ENCODE peak calls at places on chromosome 20, in four cellular contexts. P, F, Q and G are unnamed samples.
A peak's percentile ranks its signal among the peaks of the same experiment; 100 is the strongest.

GRCh38 chr20:34215711-34216381 is 25.4 kb upstream of the ASIP start:
- DNase-seq in P (peak; percentile 68), F (peak; percentile 72), Q (peak; percentile 89), G (peak; percentile 72)

GRCh38 chr20:23640018-23640872 is 2.5 kb upstream of the CST3 start:
- DNase-seq in P (no peak), F (no peak), Q (no peak), G (no peak)

GRCh38 chr20:38369387-38369786 is 23.1 kb downstream of the LBP start:
- DNase-seq in P (no peak), F (no peak), Q (no peak), G (no peak)

GRCh38 chr20:32624687-32625345 is 39.7 kb upstream of the NOL4L start:
- DNase-seq in P (no peak), F (no peak), Q (no peak), G (no peak)

GRCh38 chr20:33105336-33105924 is 26.0 kb downstream of the BPIFB4 start:
- DNase-seq in P (no peak), F (no peak), Q (no peak), G (no peak)

GRCh38 chr20:25274891-25275812 is 27.3 kb downstream of the PYGB start:
- DNase-seq in P (no peak), F (no peak), Q (no peak), G (no peak)

GRCh38 chr20:19815553-19815991 is 57.5 kb downstream of the RIN2 start:
- DNase-seq in P (no peak), F (no peak), Q (no peak), G (no peak)

GRCh38 chr20:48684501-48685041 is 143.2 kb downstream of the PREX1 start:
- DNase-seq in P (no peak), F (no peak), Q (no peak), G (no peak)

GRCh38 chr20:58634818-58635665 is 16.0 kb upstream of the STX16 start:
- DNase-seq in P (no peak), F (no peak), Q (no peak), G (no peak)

GRCh38 chr20:48776306-48776705 is 51.5 kb downstream of the PREX1 start:
- DNase-seq in P (no peak), F (no peak), Q (no peak), G (no peak)

GRCh38 chr20:63639093-63639860 is 12.4 kb upstream of the GMEB2 start:
- DNase-seq in P (no peak), F (no peak), Q (no peak), G (no peak)

GRCh38 chr20:3739926-3740599 is 7.6 kb downstream of the HSPA12B start:
- DNase-seq in P (no peak), F (no peak), Q (no peak), G (no peak)

GRCh38 chr20:62208061-62208804 is 11.8 kb downstream of the HRH3 start:
- DNase-seq in P (no peak), F (no peak), Q (no peak), G (no peak)